ENCODE peak calls at places on chromosome 12, in seven cellular contexts. One of them, this sample, is unnamed. For H3K9me3, the result is how much of the 10 kb centered on the place peaks cover.

GRCh38 chr12:103524238-103524875 is 28.6 kb upstream of the C12orf42 start:
- DNase-seq in astrocyte: no peak
- DNase-seq in testis: no peak
- DNase-seq in psoas muscle: no peak
- DNase-seq in pancreas: no peak
- DNase-seq in AG04450: no peak
- DNase-seq in adipocyte: no peak
- DNase-seq in this sample: no peak

GRCh38 chr12:27382126-27382795 is 49.6 kb downstream of the BMAL2 start:
- DNase-seq in psoas muscle: no peak
- DNase-seq in testis: no peak
- DNase-seq in AG04450: no peak
- DNase-seq in adipocyte: peak
- DNase-seq in pancreas: no peak
- DNase-seq in astrocyte: no peak
- DNase-seq in this sample: no peak

GRCh38 chr12:19694627-19695026 is 255.3 kb downstream of the AEBP2 start:
- DNase-seq in pancreas: no peak
- DNase-seq in psoas muscle: no peak
- DNase-seq in adipocyte: peak
- DNase-seq in AG04450: no peak
- DNase-seq in astrocyte: peak
- DNase-seq in testis: no peak
- DNase-seq in this sample: peak

GRCh38 chr12:114294303-114294685 is 111.7 kb downstream of the TBX5 start:
- DNase-seq in adipocyte: no peak
- DNase-seq in pancreas: no peak
- DNase-seq in psoas muscle: no peak
- DNase-seq in AG04450: no peak
- DNase-seq in astrocyte: peak
- DNase-seq in testis: no peak
- DNase-seq in this sample: no peak

GRCh38 chr12:77584860-77585259 is 245.8 kb upstream of the NAV3 start:
- DNase-seq in astrocyte: no peak
- DNase-seq in adipocyte: no peak
- DNase-seq in testis: no peak
- DNase-seq in pancreas: no peak
- DNase-seq in psoas muscle: no peak
- DNase-seq in AG04450: no peak
- DNase-seq in this sample: no peak

GRCh38 chr12:24884911-24885310 is 64.0 kb downstream of the BCAT1 start:
- DNase-seq in astrocyte: no peak
- DNase-seq in testis: no peak
- DNase-seq in psoas muscle: no peak
- DNase-seq in pancreas: no peak
- DNase-seq in adipocyte: no peak
- DNase-seq in AG04450: no peak
- DNase-seq in this sample: no peak

GRCh38 chr12:28883406-28883997 is 265.6 kb upstream of the FAR2 start:
- DNase-seq in pancreas: no peak
- DNase-seq in psoas muscle: no peak
- DNase-seq in AG04450: no peak
- DNase-seq in adipocyte: no peak
- DNase-seq in astrocyte: no peak
- DNase-seq in testis: no peak
- DNase-seq in this sample: no peak

GRCh38 chr12:84636801-84637285 is 275.8 kb downstream of the SLC6A15 start:
- DNase-seq in psoas muscle: no peak
- DNase-seq in testis: no peak
- DNase-seq in adipocyte: peak
- DNase-seq in pancreas: no peak
- DNase-seq in AG04450: no peak
- DNase-seq in astrocyte: peak
- DNase-seq in this sample: no peak

GRCh38 chr12:44317651-44318126 is 481.8 kb downstream of the TMEM117 start:
- DNase-seq in pancreas: no peak
- DNase-seq in testis: no peak
- DNase-seq in adipocyte: peak
- DNase-seq in AG04450: peak
- DNase-seq in psoas muscle: no peak
- DNase-seq in astrocyte: peak
- DNase-seq in this sample: peak

GRCh38 chr12:120413901-120414695 is 23.8 kb upstream of the COX6A1 start:
- DNase-seq in testis: no peak
- DNase-seq in pancreas: peak
- DNase-seq in astrocyte: no peak
- DNase-seq in adipocyte: no peak
- DNase-seq in AG04450: no peak
- DNase-seq in psoas muscle: no peak
- DNase-seq in this sample: no peak

GRCh38 chr12:15646586-15646985 is 142.6 kb downstream of the EPS8 start:
- DNase-seq in AG04450: peak
- DNase-seq in psoas muscle: no peak
- DNase-seq in testis: no peak
- DNase-seq in adipocyte: no peak
- DNase-seq in pancreas: no peak
- DNase-seq in astrocyte: no peak
- DNase-seq in this sample: no peak

GRCh38 chr12:132338781-132339180 is 9.4 kb upstream of the GALNT9 start:
- DNase-seq in astrocyte: no peak
- DNase-seq in psoas muscle: no peak
- DNase-seq in AG04450: no peak
- DNase-seq in testis: no peak
- DNase-seq in pancreas: no peak
- DNase-seq in adipocyte: no peak
- DNase-seq in this sample: no peak

GRCh38 chr12:132338311-132338710 is 8.9 kb upstream of the GALNT9 start:
- DNase-seq in pancreas: no peak
- DNase-seq in testis: no peak
- DNase-seq in AG04450: no peak
- DNase-seq in psoas muscle: no peak
- DNase-seq in astrocyte: no peak
- DNase-seq in adipocyte: no peak
- DNase-seq in this sample: no peak

GRCh38 chr12:132340266-132341035 is 11.1 kb upstream of the GALNT9 start:
- DNase-seq in AG04450: no peak
- DNase-seq in psoas muscle: no peak
- DNase-seq in astrocyte: no peak
- DNase-seq in testis: no peak
- DNase-seq in adipocyte: no peak
- DNase-seq in pancreas: no peak
- DNase-seq in this sample: no peak

GRCh38 chr12:132341318-132342050 is 12.1 kb upstream of the GALNT9 start:
- DNase-seq in astrocyte: no peak
- DNase-seq in pancreas: no peak
- DNase-seq in AG04450: no peak
- DNase-seq in psoas muscle: no peak
- DNase-seq in testis: no peak
- DNase-seq in adipocyte: no peak
- DNase-seq in this sample: no peak

DNA sequence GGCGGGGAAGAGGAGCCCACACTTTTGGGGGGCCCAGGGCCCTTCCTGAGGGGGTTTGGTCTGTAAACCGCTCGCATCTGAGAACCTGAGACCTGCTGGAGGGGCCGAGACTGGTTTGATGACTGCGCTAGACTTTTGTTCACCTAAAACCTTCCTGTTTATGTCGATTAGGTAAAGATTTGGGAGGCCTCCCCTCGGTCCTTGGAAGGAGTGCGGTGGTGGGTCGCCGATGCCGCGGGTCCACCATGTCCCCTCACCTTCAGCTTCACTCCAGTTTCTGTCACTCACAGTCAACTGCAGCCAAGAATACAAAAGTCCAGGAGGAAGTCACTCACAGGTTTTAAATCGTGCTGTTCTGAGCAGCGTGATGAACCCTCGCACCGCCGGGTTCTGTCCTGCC is 10.5 kb upstream of the GALNT9 start:
- DNase-seq in testis: no peak
- DNase-seq in astrocyte: no peak
- DNase-seq in psoas muscle: no peak
- DNase-seq in AG04450: no peak
- DNase-seq in adipocyte: no peak
- DNase-seq in pancreas: no peak
- DNase-seq in this sample: no peak
- H3K9me3 ChIP-seq in testis: under half
- H3K9me3 ChIP-seq in astrocyte: under half
- H3K9me3 ChIP-seq in psoas muscle: under half
- H3K9me3 ChIP-seq in AG04450: half or more
- H3K9me3 ChIP-seq in adipocyte: under half
- H3K9me3 ChIP-seq in pancreas: under half
- H3K9me3 ChIP-seq in this sample: under half

GRCh38 chr12:133080619-133081407 is at the start of gene ZNF140:
- DNase-seq in pancreas: peak
- DNase-seq in testis: peak
- DNase-seq in adipocyte: peak
- DNase-seq in astrocyte: peak
- DNase-seq in AG04450: peak
- DNase-seq in psoas muscle: peak
- DNase-seq in this sample: peak

GRCh38 chr12:133080051-133080618 is 588 bp upstream of the ZNF140 start:
- DNase-seq in astrocyte: peak
- DNase-seq in testis: peak
- DNase-seq in AG04450: peak
- DNase-seq in pancreas: peak
- DNase-seq in adipocyte: peak
- DNase-seq in psoas muscle: peak
- DNase-seq in this sample: peak

GRCh38 chr12:133083345-133083744 is 2.6 kb downstream of the ZNF140 start:
- DNase-seq in pancreas: no peak
- DNase-seq in AG04450: no peak
- DNase-seq in psoas muscle: no peak
- DNase-seq in testis: no peak
- DNase-seq in adipocyte: no peak
- DNase-seq in astrocyte: no peak
- DNase-seq in this sample: no peak

DNA sequence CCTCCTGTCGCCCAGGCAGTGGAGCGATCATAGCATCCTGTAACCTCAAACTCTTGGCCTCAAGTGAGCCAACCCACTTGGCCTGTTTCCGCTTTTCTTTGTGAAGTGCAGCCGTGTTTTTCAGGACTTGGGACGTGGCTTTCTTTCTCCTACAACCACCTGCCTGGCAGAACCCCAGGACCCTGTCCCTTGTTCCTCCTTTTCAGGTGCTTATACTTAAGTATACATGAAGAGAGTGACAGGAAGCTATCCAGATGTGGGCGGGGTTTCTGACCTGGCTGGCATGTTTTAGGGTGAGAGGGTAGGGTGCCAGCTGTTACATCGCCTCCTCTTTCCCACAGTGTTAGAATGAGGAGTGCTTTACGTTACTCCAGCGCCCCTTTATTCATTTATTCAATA is 684 bp downstream of the ZNF140 start:
- DNase-seq in adipocyte: no peak
- DNase-seq in testis: peak
- DNase-seq in psoas muscle: no peak
- DNase-seq in pancreas: no peak
- DNase-seq in AG04450: no peak
- DNase-seq in astrocyte: no peak
- DNase-seq in this sample: no peak
- H3K9me3 ChIP-seq in adipocyte: half or more
- H3K9me3 ChIP-seq in testis: under half
- H3K9me3 ChIP-seq in psoas muscle: half or more
- H3K9me3 ChIP-seq in pancreas: under half
- H3K9me3 ChIP-seq in AG04450: half or more
- H3K9me3 ChIP-seq in astrocyte: half or more
- H3K9me3 ChIP-seq in this sample: under half

GRCh38 chr12:130422676-130423075 is 85.0 kb downstream of the PIWIL1 start:
- DNase-seq in psoas muscle: no peak
- DNase-seq in testis: no peak
- DNase-seq in astrocyte: no peak
- DNase-seq in AG04450: no peak
- DNase-seq in adipocyte: no peak
- DNase-seq in pancreas: no peak
- DNase-seq in this sample: no peak

GRCh38 chr12:130421896-130422295 is 84.2 kb downstream of the PIWIL1 start:
- DNase-seq in adipocyte: no peak
- DNase-seq in testis: no peak
- DNase-seq in astrocyte: no peak
- DNase-seq in psoas muscle: no peak
- DNase-seq in AG04450: no peak
- DNase-seq in pancreas: no peak
- DNase-seq in this sample: no peak

GRCh38 chr12:130424858-130425697 is 87.4 kb downstream of the PIWIL1 start:
- DNase-seq in astrocyte: no peak
- DNase-seq in AG04450: no peak
- DNase-seq in pancreas: no peak
- DNase-seq in testis: no peak
- DNase-seq in adipocyte: no peak
- DNase-seq in psoas muscle: no peak
- DNase-seq in this sample: no peak

GRCh38 chr12:130423991-130424857 is 86.5 kb downstream of the PIWIL1 start:
- DNase-seq in pancreas: no peak
- DNase-seq in AG04450: no peak
- DNase-seq in testis: no peak
- DNase-seq in psoas muscle: no peak
- DNase-seq in astrocyte: no peak
- DNase-seq in adipocyte: no peak
- DNase-seq in this sample: no peak

GRCh38 chr12:130423136-130423535 is 85.4 kb downstream of the PIWIL1 start:
- DNase-seq in pancreas: no peak
- DNase-seq in adipocyte: no peak
- DNase-seq in astrocyte: no peak
- DNase-seq in psoas muscle: no peak
- DNase-seq in AG04450: no peak
- DNase-seq in testis: no peak
- DNase-seq in this sample: no peak
- H3K9me3 ChIP-seq in pancreas: under half
- H3K9me3 ChIP-seq in adipocyte: under half
- H3K9me3 ChIP-seq in astrocyte: under half
- H3K9me3 ChIP-seq in psoas muscle: under half
- H3K9me3 ChIP-seq in AG04450: half or more
- H3K9me3 ChIP-seq in testis: under half
- H3K9me3 ChIP-seq in this sample: under half

GRCh38 chr12:132300789-132301722 is 28.3 kb downstream of the GALNT9 start:
- DNase-seq in testis: no peak
- DNase-seq in pancreas: peak
- DNase-seq in adipocyte: no peak
- DNase-seq in psoas muscle: peak
- DNase-seq in astrocyte: no peak
- DNase-seq in AG04450: no peak
- DNase-seq in this sample: peak
- H3K9me3 ChIP-seq in testis: under half
- H3K9me3 ChIP-seq in pancreas: under half
- H3K9me3 ChIP-seq in adipocyte: under half
- H3K9me3 ChIP-seq in psoas muscle: under half
- H3K9me3 ChIP-seq in astrocyte: under half
- H3K9me3 ChIP-seq in AG04450: under half
- H3K9me3 ChIP-seq in this sample: under half

This sample was measured in cardiac muscle cell.